ENCODE peak calls at places on chromosomes 4 and X, in five cellular contexts. One of them, this sample, is unnamed.

GRCh38 chr4:119683518-119683917 is 54.9 kb upstream of the PDE5A start:
- DNase-seq in NT2/D1: no peak
- DNase-seq in HuH-7.5: peak
- DNase-seq in ovary: no peak
- DNase-seq in ureter: no peak
- DNase-seq in this sample: no peak

GRCh38 chr4:140256335-140256734 is 102.4 kb upstream of the MAML3 start:
- DNase-seq in HuH-7.5: no peak
- DNase-seq in NT2/D1: no peak
- DNase-seq in ovary: no peak
- DNase-seq in ureter: no peak
- DNase-seq in this sample: no peak

GRCh38 chrX:118973389-118974087 is 880 bp upstream of the LONRF3 start:
- DNase-seq in NT2/D1: no peak
- DNase-seq in ovary: peak
- DNase-seq in ureter: no peak
- DNase-seq in HuH-7.5: no peak
- DNase-seq in this sample: peak

GRCh38 chr4:38868055-38868965 is 704 bp downstream of the FAM114A1 start:
- DNase-seq in ureter: peak
- DNase-seq in NT2/D1: no peak
- DNase-seq in HuH-7.5: no peak
- DNase-seq in ovary: peak
- DNase-seq in this sample: no peak

GRCh38 chrX:2901367-2902036 is 27.6 kb downstream of the ARSD start:
- DNase-seq in HuH-7.5: no peak
- DNase-seq in NT2/D1: no peak
- DNase-seq in ovary: no peak
- DNase-seq in ureter: no peak
- DNase-seq in this sample: no peak

GRCh38 chrX:135652602-135653001 is 60.8 kb upstream of the CT45A1 start:
- DNase-seq in NT2/D1: no peak
- DNase-seq in ureter: no peak
- DNase-seq in HuH-7.5: no peak
- DNase-seq in ovary: no peak
- DNase-seq in this sample: no peak

GRCh38 chrX:121333942-121334341 is 286.5 kb downstream of the GLUD2 start:
- DNase-seq in ovary: no peak
- DNase-seq in ureter: no peak
- DNase-seq in NT2/D1: no peak
- DNase-seq in HuH-7.5: no peak
- DNase-seq in this sample: no peak

GRCh38 chrX:24694825-24695224 is 1.1 kb downstream of the POLA1 start:
- DNase-seq in ovary: no peak
- DNase-seq in ureter: no peak
- DNase-seq in HuH-7.5: no peak
- DNase-seq in NT2/D1: no peak
- DNase-seq in this sample: no peak

GRCh38 chr4:54173281-54173912 is 55.7 kb upstream of the PDGFRA start:
- DNase-seq in ureter: no peak
- DNase-seq in HuH-7.5: no peak
- DNase-seq in ovary: no peak
- DNase-seq in NT2/D1: no peak
- DNase-seq in this sample: no peak

GRCh38 chr4:95505149-95505548 is 43.6 kb downstream of the UNC5C start:
- DNase-seq in ureter: no peak
- DNase-seq in NT2/D1: no peak
- DNase-seq in ovary: no peak
- DNase-seq in HuH-7.5: no peak
- DNase-seq in this sample: no peak

GRCh38 chr4:5638316-5638715 is 70.0 kb downstream of the EVC2 start:
- DNase-seq in HuH-7.5: no peak
- DNase-seq in ureter: no peak
- DNase-seq in ovary: no peak
- DNase-seq in NT2/D1: no peak
- DNase-seq in this sample: no peak

GRCh38 chr4:41155194-41155830 is 59.0 kb downstream of the APBB2 start:
- DNase-seq in ovary: no peak
- DNase-seq in NT2/D1: no peak
- DNase-seq in HuH-7.5: no peak
- DNase-seq in ureter: no peak
- DNase-seq in this sample: no peak

GRCh38 chr4:1155314-1155713 is 17.1 kb downstream of the SPON2 start:
- DNase-seq in ovary: no peak
- DNase-seq in NT2/D1: no peak
- DNase-seq in ureter: no peak
- DNase-seq in HuH-7.5: no peak
- DNase-seq in this sample: no peak

GRCh38 chrX:24494544-24495113 is 29.5 kb downstream of the PDK3 start:
- DNase-seq in ovary: peak
- DNase-seq in ureter: peak
- DNase-seq in NT2/D1: no peak
- DNase-seq in HuH-7.5: peak
- DNase-seq in this sample: no peak

GRCh38 chr4:8915201-8916200 is 43.9 kb upstream of the HMX1 start:
- DNase-seq in HuH-7.5: peak
- DNase-seq in NT2/D1: no peak
- DNase-seq in ureter: peak
- DNase-seq in ovary: peak
- DNase-seq in this sample: peak

GRCh38 chrX:35122756-35123155 is 180.2 kb downstream of the FAM47B start:
- DNase-seq in ureter: no peak
- DNase-seq in ovary: no peak
- DNase-seq in NT2/D1: no peak
- DNase-seq in HuH-7.5: no peak
- DNase-seq in this sample: no peak

GRCh38 chr4:153651041-153651960 is 32.8 kb upstream of the TLR2 start:
- DNase-seq in HuH-7.5: no peak
- DNase-seq in NT2/D1: no peak
- DNase-seq in ureter: no peak
- DNase-seq in ovary: no peak
- DNase-seq in this sample: no peak

GRCh38 chr4:47187608-47188007 is 156.2 kb downstream of the GABRB1 start:
- DNase-seq in ureter: no peak
- DNase-seq in NT2/D1: no peak
- DNase-seq in HuH-7.5: no peak
- DNase-seq in ovary: no peak
- DNase-seq in this sample: no peak

GRCh38 chr4:126168484-126168883 is 853.7 kb downstream of the FAT4 start:
- DNase-seq in HuH-7.5: no peak
- DNase-seq in ureter: no peak
- DNase-seq in ovary: no peak
- DNase-seq in NT2/D1: no peak
- DNase-seq in this sample: no peak

GRCh38 chrX:85243761-85244410 is at the start of the genes SATL1 and ZNF711:
- DNase-seq in ureter: peak
- DNase-seq in NT2/D1: peak
- DNase-seq in HuH-7.5: no peak
- DNase-seq in ovary: peak
- DNase-seq in this sample: peak

GRCh38 chr4:118265312-118266144 is 87.3 kb downstream of the PRSS12 start:
- DNase-seq in HuH-7.5: no peak
- DNase-seq in NT2/D1: no peak
- DNase-seq in ureter: peak
- DNase-seq in ovary: no peak
- DNase-seq in this sample: no peak

GRCh38 chrX:27008486-27008885 is 454.7 kb downstream of the PPP4R3C start:
- DNase-seq in ureter: no peak
- DNase-seq in HuH-7.5: no peak
- DNase-seq in NT2/D1: no peak
- DNase-seq in ovary: no peak
- DNase-seq in this sample: no peak

GRCh38 chr4:128527356-128527755 is 239.7 kb upstream of the PGRMC2 start:
- DNase-seq in ovary: no peak
- DNase-seq in NT2/D1: no peak
- DNase-seq in HuH-7.5: no peak
- DNase-seq in ureter: no peak
- DNase-seq in this sample: no peak

GRCh38 chr4:138053601-138054322 is 188.4 kb downstream of the SLC7A11 start:
- DNase-seq in HuH-7.5: peak
- DNase-seq in NT2/D1: no peak
- DNase-seq in ovary: no peak
- DNase-seq in ureter: no peak
- DNase-seq in this sample: no peak

GRCh38 chrX:110450050-110450449 is 91.4 kb downstream of the RTL9 start:
- DNase-seq in HuH-7.5: peak
- DNase-seq in NT2/D1: peak
- DNase-seq in ureter: peak
- DNase-seq in ovary: peak
- DNase-seq in this sample: peak

GRCh38 chr4:121666091-121666679 is 30.6 kb downstream of the ANXA5 start:
- DNase-seq in HuH-7.5: no peak
- DNase-seq in NT2/D1: no peak
- DNase-seq in ureter: no peak
- DNase-seq in ovary: no peak
- DNase-seq in this sample: no peak

GRCh38 chr4:48360285-48360965 is 19.1 kb downstream of the SLAIN2 start:
- DNase-seq in ovary: no peak
- DNase-seq in HuH-7.5: no peak
- DNase-seq in NT2/D1: no peak
- DNase-seq in ureter: no peak
- DNase-seq in this sample: no peak

GRCh38 chr4:13541720-13542576 is 2.4 kb downstream of the NKX3-2 start:
- DNase-seq in HuH-7.5: peak
- DNase-seq in ureter: no peak
- DNase-seq in ovary: no peak
- DNase-seq in NT2/D1: no peak
- DNase-seq in this sample: peak

GRCh38 chrX:111447298-111447697 is 35.3 kb upstream of the DCX start:
- DNase-seq in ovary: no peak
- DNase-seq in HuH-7.5: no peak
- DNase-seq in ureter: no peak
- DNase-seq in NT2/D1: peak
- DNase-seq in this sample: no peak

GRCh38 chr4:112593438-112594133 is 43.1 kb downstream of the ZGRF1 start:
- DNase-seq in ovary: no peak
- DNase-seq in NT2/D1: no peak
- DNase-seq in ureter: no peak
- DNase-seq in HuH-7.5: no peak
- DNase-seq in this sample: no peak

GRCh38 chrX:141467442-141467841 is 117.1 kb downstream of the SPANXA1 start:
- DNase-seq in ovary: no peak
- DNase-seq in ureter: no peak
- DNase-seq in HuH-7.5: no peak
- DNase-seq in NT2/D1: no peak
- DNase-seq in this sample: no peak

GRCh38 chrX:28586891-28587635 is at the start of gene IL1RAPL1:
- DNase-seq in NT2/D1: no peak
- DNase-seq in HuH-7.5: no peak
- DNase-seq in ovary: peak
- DNase-seq in ureter: no peak
- DNase-seq in this sample: no peak

GRCh38 chr4:1291996-1292702 is 2.5 kb downstream of the MAEA start:
- DNase-seq in NT2/D1: no peak
- DNase-seq in ovary: no peak
- DNase-seq in ureter: no peak
- DNase-seq in HuH-7.5: peak
- DNase-seq in this sample: no peak

GRCh38 chr4:137360701-137361213 is 171.5 kb downstream of the PCDH18 start:
- DNase-seq in HuH-7.5: no peak
- DNase-seq in ovary: no peak
- DNase-seq in ureter: no peak
- DNase-seq in NT2/D1: no peak
- DNase-seq in this sample: no peak

GRCh38 chr4:38979511-38980230 is 52.5 kb downstream of the TMEM156 start:
- DNase-seq in ovary: no peak
- DNase-seq in NT2/D1: no peak
- DNase-seq in HuH-7.5: no peak
- DNase-seq in ureter: no peak
- DNase-seq in this sample: no peak

GRCh38 chr4:2289311-2289954 is 27.5 kb upstream of the MXD4 start:
- DNase-seq in ovary: no peak
- DNase-seq in ureter: no peak
- DNase-seq in HuH-7.5: no peak
- DNase-seq in NT2/D1: no peak
- DNase-seq in this sample: peak

GRCh38 chr4:8101213-8101781 is 57.3 kb downstream of the ABLIM2 start:
- DNase-seq in ureter: no peak
- DNase-seq in HuH-7.5: no peak
- DNase-seq in NT2/D1: no peak
- DNase-seq in ovary: peak
- DNase-seq in this sample: no peak

GRCh38 chr4:30856795-30857564 is 136.8 kb downstream of the PCDH7 start:
- DNase-seq in ovary: no peak
- DNase-seq in ureter: no peak
- DNase-seq in NT2/D1: no peak
- DNase-seq in HuH-7.5: no peak
- DNase-seq in this sample: no peak

GRCh38 chr4:29295280-29295679 is 1424.9 kb upstream of the PCDH7 start:
- DNase-seq in HuH-7.5: no peak
- DNase-seq in NT2/D1: no peak
- DNase-seq in ureter: no peak
- DNase-seq in ovary: no peak
- DNase-seq in this sample: no peak